ENCODE peak calls at places on chromosomes 16 and 17, in eight cellular contexts. T is retinal pigment epithelial cell, S is mucosa of descending colon, K is fibroblast of lung, F is astrocyte of the cerebellum, G is tibial artery, C is kidney, E is GM23338. J is an unnamed sample.

GRCh38 chr16:56246051-56246817 is 54.9 kb downstream of the GNAO1 start:
- DNase-seq in S (no peak), T (no peak), F (no peak), G (peak; percentile 59), K (peak; percentile 9), C (peak; percentile 86), E (peak; percentile 23), J (peak; percentile 14)

GRCh38 chr17:9252525-9252924 is 231.2 kb downstream of the NTN1 start:
- DNase-seq in C (no peak), F (no peak), G (no peak), T (no peak), S (no peak), E (no peak), K (no peak), J (no peak)

GRCh38 chr16:79659352-79659751 is 58.8 kb upstream of the MAF start:
- DNase-seq in C (no peak), K (no peak), F (no peak), G (no peak), T (no peak), E (no peak), S (no peak), J (no peak)

GRCh38 chr16:22296225-22297113 is 740 bp upstream of the POLR3E start:
- DNase-seq in G (no peak), C (no peak), E (peak; percentile 49), S (peak; percentile 14), T (no peak), F (no peak), K (no peak), J (no peak)

GRCh38 chr17:17783121-17783824 is 53.5 kb downstream of the SREBF1 start:
- DNase-seq in C (peak; percentile 90), G (peak; percentile 79), K (peak; percentile 40), E (peak; percentile 89), T (no peak), S (peak; percentile 79), F (no peak), J (no peak)

GRCh38 chr16:12271006-12271405 is 294.5 kb downstream of the SNX29 start:
- DNase-seq in E (peak; percentile 69), S (no peak), K (peak; percentile 48), C (no peak), F (no peak), T (no peak), G (no peak), J (peak; percentile 12)

GRCh38 chr17:78034429-78035091 is 76.1 kb downstream of the TNRC6C start:
- DNase-seq in T (no peak), S (no peak), E (no peak), F (no peak), G (no peak), C (no peak), K (peak; percentile 41), J (no peak)

GRCh38 chr17:145671-146541 is 8.5 kb downstream of the SCGB1C2 start:
- DNase-seq in T (no peak), K (no peak), E (no peak), F (no peak), C (peak; percentile 72), G (peak; percentile 52), S (no peak), J (no peak)

GRCh38 chr16:49023095-49023494 is 258.5 kb downstream of the CBLN1 start:
- DNase-seq in E (no peak), G (no peak), S (peak; percentile 7), T (peak; percentile 20), K (peak; percentile 86), C (no peak), F (peak; percentile 49), J (peak; percentile 64)

GRCh38 chr16:85556456-85557082 is 56.6 kb upstream of the GSE1 start:
- DNase-seq in S (peak; percentile 71), F (no peak), E (peak; percentile 80), K (peak; percentile 48), G (peak; percentile 86), T (no peak), C (peak; percentile 90), J (no peak)

GRCh38 chr17:4247361-4247980 is 16.3 kb downstream of the ANKFY1 start:
- DNase-seq in K (no peak), S (peak; percentile 35), F (no peak), T (no peak), C (no peak), E (no peak), G (no peak), J (no peak)

GRCh38 chr17:4248504-4249277 is 15.1 kb downstream of the ANKFY1 start:
- DNase-seq in S (no peak), K (no peak), G (no peak), C (no peak), F (no peak), E (no peak), T (no peak), J (no peak)

GRCh38 chr17:4247981-4248388 is 15.8 kb downstream of the ANKFY1 start:
- DNase-seq in T (no peak), F (no peak), E (peak; percentile 38), C (peak; percentile 86), G (no peak), K (no peak), S (peak; percentile 84), J (no peak)

GRCh38 chr17:4250887-4251286 is 12.9 kb downstream of the ANKFY1 start:
- DNase-seq in E (no peak), G (no peak), S (no peak), K (no peak), T (no peak), C (no peak), F (no peak), J (no peak)

DNA sequence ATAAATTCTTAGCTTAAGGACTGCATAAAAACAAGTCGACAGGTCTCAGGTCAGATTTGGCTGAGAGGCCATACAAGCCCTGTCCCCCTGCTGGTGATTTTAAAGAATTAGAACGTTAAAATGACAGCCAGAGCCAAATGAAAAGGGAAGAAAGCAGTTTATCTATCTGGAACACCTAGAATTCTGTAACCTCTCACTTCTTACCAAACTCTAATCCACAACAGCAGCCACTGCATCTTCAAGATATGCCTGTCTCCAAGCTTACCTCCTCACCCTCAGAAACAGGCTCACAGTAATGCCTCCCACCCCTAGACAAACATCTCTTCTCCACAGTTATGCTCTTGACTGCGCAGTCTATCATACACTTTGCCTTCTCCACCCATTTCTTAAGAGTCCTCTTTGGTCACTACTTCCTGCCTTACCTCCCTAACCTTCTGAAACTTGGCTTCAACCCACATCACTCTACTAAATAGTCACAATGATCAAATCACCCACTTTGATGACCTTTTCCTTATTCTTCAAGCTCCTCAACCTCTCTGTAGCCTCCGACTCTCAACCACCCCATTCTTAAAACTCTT is 14.2 kb downstream of the ANKFY1 start:
- DNase-seq in C (no peak), T (no peak), F (peak; percentile 27), S (no peak), E (peak; percentile 81), G (no peak), K (peak; percentile 39), J (no peak)
- TF ChIP-seq CTCF in C (peak; percentile 27), T (peak; percentile 68), F (peak; percentile 62), S (no peak), E (peak; percentile 52), G (peak; percentile 28), K (peak; percentile 54), J (peak; percentile 59)

DNA sequence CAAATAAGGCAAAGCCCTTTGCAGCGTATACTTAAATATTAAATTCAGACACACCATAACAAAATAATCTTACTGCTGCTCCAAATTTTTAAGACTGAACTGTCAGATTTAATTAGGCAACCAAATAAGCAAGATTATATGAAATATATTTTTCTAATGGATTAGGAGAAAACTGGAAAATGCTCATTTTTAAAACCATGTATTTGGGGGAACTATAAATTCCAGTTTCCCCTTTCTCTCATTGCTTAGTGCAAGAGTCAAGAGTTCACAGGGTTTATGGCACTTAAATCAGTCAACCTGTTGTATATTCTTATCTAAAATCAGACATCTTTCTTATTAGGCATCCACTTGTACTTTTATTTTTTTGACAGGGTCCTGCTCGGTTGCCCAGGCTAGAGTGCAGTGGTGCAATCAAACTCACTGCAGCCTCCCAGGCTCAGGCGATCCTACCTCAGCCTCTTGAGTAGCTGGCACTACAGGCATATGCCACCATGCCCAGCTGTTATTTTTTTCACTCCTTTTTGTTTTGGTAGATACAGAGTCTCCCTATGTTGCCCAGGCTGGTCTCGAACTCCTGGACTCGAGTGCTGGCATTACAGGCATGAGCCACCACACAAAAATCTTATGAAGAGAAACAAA is 2.1 kb upstream of the KANSL1 start:
- DNase-seq in F (no peak), G (no peak), T (no peak), E (no peak), K (no peak), S (no peak), C (peak; percentile 52), J (no peak)
- TF ChIP-seq CTCF in F (no peak), G (no peak), T (no peak), E (no peak), K (no peak), S (no peak), C (no peak), J (no peak)

GRCh38 chr17:57541472-57542394 is 203.4 kb downstream of the CCDC182 start:
- DNase-seq in F (peak; percentile 32), T (no peak), C (no peak), K (peak; percentile 91), G (no peak), S (no peak), E (no peak), J (no peak)
- TF ChIP-seq CTCF in F (no peak), T (no peak), C (no peak), K (no peak), G (no peak), S (no peak), E (no peak), J (no peak)

GRCh38 chr17:1898872-1899271 is 69.1 kb downstream of the RPA1 start:
- DNase-seq in C (no peak), T (no peak), K (no peak), S (no peak), G (no peak), E (no peak), F (no peak), J (no peak)

GRCh38 chr17:1894753-1895339 is 65.0 kb downstream of the RPA1 start:
- DNase-seq in F (no peak), E (no peak), T (no peak), G (no peak), S (no peak), C (no peak), K (no peak), J (no peak)

GRCh38 chr17:1896243-1897163 is 66.7 kb downstream of the RPA1 start:
- DNase-seq in K (no peak), G (no peak), F (no peak), T (no peak), S (no peak), E (no peak), C (no peak), J (no peak)

GRCh38 chr17:1898332-1898731 is 68.5 kb downstream of the RPA1 start:
- DNase-seq in S (no peak), F (no peak), C (no peak), G (no peak), T (no peak), E (no peak), K (no peak), J (no peak)

GRCh38 chr17:1899403-1900000 is 69.7 kb downstream of the RPA1 start:
- DNase-seq in G (no peak), K (no peak), S (no peak), T (no peak), E (no peak), C (no peak), F (no peak), J (no peak)
- TF ChIP-seq CTCF in G (peak; percentile 9), K (no peak), S (no peak), T (peak; percentile 25), E (no peak), C (no peak), F (peak; percentile 45), J (peak; percentile 11)

DNA sequence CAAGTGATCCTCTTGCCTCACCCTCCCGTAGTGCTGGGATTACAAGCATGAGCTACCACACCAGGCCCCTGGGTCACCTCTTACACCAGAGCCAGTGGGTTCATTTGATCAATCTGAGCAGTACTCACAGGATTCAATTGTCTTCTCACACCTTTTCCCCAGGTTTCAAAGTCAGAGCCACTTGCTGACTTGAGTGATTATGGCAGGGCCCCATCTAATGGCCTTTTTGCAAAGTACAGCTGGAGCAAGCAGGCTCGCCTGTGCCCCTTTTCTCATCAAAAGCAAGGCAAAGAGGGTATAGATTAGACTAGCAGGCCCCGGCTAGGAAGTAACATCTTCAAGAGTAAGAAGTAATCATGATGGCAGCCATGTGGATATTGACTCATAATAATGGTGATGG is 114.8 kb upstream of the NOL11 start:
- DNase-seq in F (peak; percentile 18), C (no peak), S (peak; percentile 41), K (peak; percentile 41), G (no peak), E (peak; percentile 87), T (no peak), J (no peak)
- TF ChIP-seq CTCF in F (peak; percentile 53), C (peak; percentile 65), S (no peak), K (peak; percentile 35), G (no peak), E (peak; percentile 88), T (peak; percentile 64), J (peak; percentile 41)

J was measured in HFF-Myc.